ENCODE peak calls at places on chromosomes 4 and X, in six cellular contexts. U is Caki2, I is HFFc6, L is RPMI8226, O is endodermal cell, V is GM13976. H is an unnamed sample.
A peak's percentile ranks its signal among the peaks of the same experiment; 100 is the strongest.

GRCh38 chrX:102042706-102043325 is 82.7 kb upstream of the TCEAL2 start:
- DNase-seq in U (no peak), I (peak; percentile 85), L (no peak), O (no peak), V (no peak), H (no peak)

GRCh38 chrX:56130436-56130835 is 101.7 kb upstream of the KLF8 start:
- DNase-seq in U (peak; percentile 61), I (no peak), L (no peak), O (no peak), V (no peak), H (no peak)

GRCh38 chrX:68018248-68019203 is 414.8 kb downstream of the OPHN1 start:
- DNase-seq in U (peak; percentile 4), I (peak; percentile 36), L (peak; percentile 34), O (peak; percentile 86), V (no peak), H (peak; percentile 46)

GRCh38 chrX:35665311-35665710 is 132.8 kb upstream of the MAGEB16 start:
- DNase-seq in U (no peak), I (no peak), L (no peak), O (no peak), V (no peak), H (no peak)

GRCh38 chrX:135086197-135086854 is 34.0 kb downstream of the ETDB start:
- DNase-seq in U (peak; percentile 64), I (peak; percentile 40), L (peak; percentile 65), O (peak; percentile 74), V (peak; percentile 43), H (peak; percentile 69)

GRCh38 chr4:61520688-61521160 is 320.6 kb downstream of the ADGRL3 start:
- DNase-seq in U (no peak), I (no peak), L (no peak), O (peak; percentile 50), V (no peak), H (no peak)

GRCh38 chr4:76622126-76622525 is 187.1 kb downstream of the SHROOM3 start:
- DNase-seq in U (no peak), I (peak; percentile 79), L (no peak), O (no peak), V (no peak), H (no peak)

GRCh38 chrX:71629467-71629866 is 11.2 kb upstream of the CXCR3 start:
- DNase-seq in U (no peak), I (no peak), L (peak; percentile 60), O (no peak), V (no peak), H (no peak)

GRCh38 chr4:84578540-84579409 is 4.2 kb upstream of the CDS1 start:
- DNase-seq in U (peak; percentile 48), I (peak; percentile 29), L (peak; percentile 55), O (peak; percentile 70), V (no peak), H (peak; percentile 50)

GRCh38 chr4:69649629-69650028 is 3.4 kb downstream of the UGT2A1 start:
- DNase-seq in U (no peak), I (no peak), L (no peak), O (no peak), V (no peak), H (no peak)

GRCh38 chrX:108167211-108167872 is 75.8 kb downstream of the ATG4A start:
- DNase-seq in U (peak; percentile 41), I (no peak), L (no peak), O (no peak), V (no peak), H (no peak)

GRCh38 chrX:57595381-57595811 is 3.6 kb downstream of the ZXDB start:
- DNase-seq in U (no peak), I (peak; percentile 66), L (no peak), O (no peak), V (no peak), H (no peak)

GRCh38 chr4:12703076-12703475 is 781.1 kb downstream of the RAB28 start:
- DNase-seq in U (no peak), I (no peak), L (no peak), O (no peak), V (no peak), H (no peak)

GRCh38 chrX:57156397-57157049 is 19.3 kb upstream of the SPIN2A start:
- DNase-seq in U (peak; percentile 4), I (peak; percentile 15), L (no peak), O (peak; percentile 80), V (no peak), H (peak; percentile 65)

GRCh38 chrX:40531056-40531826 is 49.5 kb upstream of the ATP6AP2 start:
- DNase-seq in U (no peak), I (no peak), L (no peak), O (no peak), V (no peak), H (peak; percentile 31)

GRCh38 chrX:18098704-18099103 is 122.0 kb downstream of the BEND2 start:
- DNase-seq in U (no peak), I (no peak), L (no peak), O (peak; percentile 54), V (no peak), H (peak; percentile 38)

GRCh38 chr4:7422098-7422897 is 12.4 kb downstream of the PSAPL1 start:
- DNase-seq in U (no peak), I (no peak), L (no peak), O (no peak), V (no peak), H (no peak)